ENCODE peak calls at places on chromosomes 7 and 10, in eight cellular contexts. I is M059J; N is NCI-H2081; D is T-helper 1 cell; M is stimulated activated CD4-positive, alpha-beta T cell treated with anti-CD3 and anti-CD28 coated beads, Interleukin-1b, Interleukin-23, amount 100 ng/mL, for 1 hour; O is activated CD4-positive, alpha-beta T cell treated with anti-CD3 and anti-CD28 coated beads, Interleukin-2, amount 50 U/mL, for 1 hour; L is AML-193; A is mucosa of descending colon. W is an unnamed sample.

GRCh38 chr10:11176746-11177145 is 159.1 kb downstream of the CELF2 start:
- DNase-seq in I (no peak), N (no peak), D (peak; percentile 90), M (no peak), O (no peak), L (peak; percentile 78), A (no peak), W (no peak)

GRCh38 chr7:142811154-142811737 is 40.5 kb downstream of the PRSS2 start:
- DNase-seq in I (peak; percentile 63), N (peak; percentile 68), D (peak; percentile 78), M (no peak), O (no peak), L (peak; percentile 63), A (no peak), W (peak; percentile 31)

GRCh38 chr10:132252412-132252811 is 55.3 kb downstream of the STK32C start:
- DNase-seq in I (no peak), N (no peak), D (no peak), M (no peak), O (no peak), L (no peak), A (no peak), W (no peak)

GRCh38 chr10:100654835-100655759 is 90.3 kb upstream of the PAX2 start:
- DNase-seq in I (no peak), N (no peak), D (peak; percentile 20), M (no peak), O (peak; percentile 10), L (no peak), A (no peak), W (no peak)

GRCh38 chr10:78749898-78750297 is 318.9 kb upstream of the ZMIZ1 start:
- DNase-seq in I (no peak), N (no peak), D (no peak), M (no peak), O (no peak), L (no peak), A (no peak), W (no peak)

GRCh38 chr10:25261571-25261970 is 86.8 kb downstream of the GPR158 start:
- DNase-seq in I (no peak), N (peak; percentile 57), D (no peak), M (no peak), O (no peak), L (no peak), A (no peak), W (no peak)

GRCh38 chr10:4004990-4005389 is 220.0 kb upstream of the KLF6 start:
- DNase-seq in I (no peak), N (no peak), D (no peak), M (no peak), O (no peak), L (no peak), A (no peak), W (no peak)

GRCh38 chr7:50156163-50156562 is 63.1 kb upstream of the ZPBP start:
- DNase-seq in I (no peak), N (no peak), D (no peak), M (no peak), O (no peak), L (no peak), A (no peak), W (no peak)

GRCh38 chr10:128078136-128078969 is 47.9 kb downstream of the MKI67 start:
- DNase-seq in I (peak; percentile 30), N (no peak), D (no peak), M (no peak), O (peak; percentile 36), L (peak; percentile 13), A (peak; percentile 69), W (no peak)

GRCh38 chr10:63157845-63158624 is 24.9 kb downstream of the NRBF2 start:
- DNase-seq in I (peak; percentile 85), N (peak; percentile 64), D (peak; percentile 78), M (no peak), O (no peak), L (peak; percentile 66), A (no peak), W (peak; percentile 69)

GRCh38 chr10:48551796-48552591 is 52.9 kb downstream of the ARHGAP22 start:
- DNase-seq in I (peak; percentile 51), N (peak; percentile 13), D (peak; percentile 5), M (no peak), O (no peak), L (peak; percentile 58), A (no peak), W (peak; percentile 11)

GRCh38 chr7:115410972-115411686 is 489.2 kb downstream of the MDFIC start:
- DNase-seq in I (no peak), N (no peak), D (no peak), M (no peak), O (no peak), L (peak; percentile 96), A (no peak), W (no peak)

GRCh38 chr10:88089498-88089897 is 226.1 kb downstream of the PTEN start:
- DNase-seq in I (no peak), N (peak; percentile 89), D (no peak), M (no peak), O (no peak), L (no peak), A (no peak), W (no peak)

GRCh38 chr7:75066521-75066920 is 7.1 kb downstream of the RCC1L start:
- DNase-seq in I (no peak), N (no peak), D (no peak), M (no peak), O (no peak), L (no peak), A (no peak), W (no peak)

GRCh38 chr7:8125680-8126444 is 136.1 kb downstream of the ICA1 start:
- DNase-seq in I (no peak), N (no peak), D (peak; percentile 94), M (peak; percentile 35), O (peak; percentile 74), L (peak; percentile 73), A (peak; percentile 48), W (peak; percentile 26)

GRCh38 chr7:157125376-157126223 is 13.1 kb upstream of the UBE3C start:
- DNase-seq in I (no peak), N (no peak), D (no peak), M (no peak), O (no peak), L (no peak), A (no peak), W (no peak)

GRCh38 chr10:13684252-13684791 is 97.6 kb downstream of the PRPF18 start:
- DNase-seq in I (no peak), N (no peak), D (no peak), M (no peak), O (no peak), L (no peak), A (peak; percentile 44), W (peak; percentile 55)

GRCh38 chr7:43248961-43249807 is 136.7 kb downstream of the HECW1 start:
- DNase-seq in I (peak; percentile 89), N (no peak), D (no peak), M (no peak), O (no peak), L (no peak), A (peak; percentile 73), W (no peak)

GRCh38 chr7:1033546-1034145 is 10.7 kb upstream of the GPR146 start:
- DNase-seq in I (no peak), N (no peak), D (peak; percentile 25), M (no peak), O (peak; percentile 23), L (no peak), A (no peak), W (no peak)

GRCh38 chr10:86747796-86748581 is 8.4 kb upstream of the BMPR1A start:
- DNase-seq in I (no peak), N (no peak), D (no peak), M (no peak), O (no peak), L (no peak), A (no peak), W (no peak)

GRCh38 chr10:26440091-26440445 is 1.9 kb downstream of the APBB1IP start:
- DNase-seq in I (no peak), N (no peak), D (no peak), M (no peak), O (no peak), L (no peak), A (no peak), W (no peak)

GRCh38 chr10:133203652-133204195 is 26.3 kb upstream of the UTF1 start:
- DNase-seq in I (no peak), N (no peak), D (no peak), M (no peak), O (no peak), L (no peak), A (no peak), W (no peak)

GRCh38 chr7:54813398-54813797 is 54.4 kb upstream of the SEC61G start:
- DNase-seq in I (no peak), N (no peak), D (no peak), M (no peak), O (no peak), L (no peak), A (no peak), W (peak; percentile 32)

GRCh38 chr10:124650820-124651401 is 93.3 kb downstream of the FAM53B start:
- DNase-seq in I (no peak), N (no peak), D (peak; percentile 77), M (no peak), O (peak; percentile 61), L (no peak), A (peak; percentile 50), W (no peak)

GRCh38 chr10:31304261-31304970 is 14.6 kb upstream of the ZEB1 start:
- DNase-seq in I (peak; percentile 19), N (no peak), D (no peak), M (no peak), O (no peak), L (no peak), A (no peak), W (no peak)

GRCh38 chr7:96561892-96562291 is 147.8 kb downstream of the SEM1 start:
- DNase-seq in I (no peak), N (no peak), D (no peak), M (no peak), O (no peak), L (no peak), A (no peak), W (no peak)

GRCh38 chr10:113958631-113959382 is 84.9 kb upstream of the ADRB1 start:
- DNase-seq in I (peak; percentile 96), N (peak; percentile 27), D (no peak), M (no peak), O (no peak), L (no peak), A (peak; percentile 69), W (peak; percentile 86)

GRCh38 chr7:103148131-103148993 is 537 bp downstream of the NAPEPLD start:
- DNase-seq in I (no peak), N (no peak), D (peak; percentile 3), M (no peak), O (no peak), L (no peak), A (no peak), W (peak; percentile 17)

GRCh38 chr10:125023269-125023668 is 81.3 kb downstream of the ZRANB1 start:
- DNase-seq in I (no peak), N (peak; percentile 54), D (no peak), M (no peak), O (no peak), L (no peak), A (no peak), W (no peak)

GRCh38 chr10:76618641-76619040 is 1019.0 kb downstream of the KCNMA1 start:
- DNase-seq in I (no peak), N (no peak), D (no peak), M (no peak), O (no peak), L (no peak), A (no peak), W (no peak)

GRCh38 chr10:7117806-7118674 is 292.8 kb downstream of the SFMBT2 start:
- DNase-seq in I (no peak), N (no peak), D (no peak), M (no peak), O (no peak), L (no peak), A (no peak), W (no peak)

GRCh38 chr7:100153713-100154519 is 4.6 kb downstream of the TRAPPC14 start:
- DNase-seq in I (no peak), N (no peak), D (no peak), M (no peak), O (no peak), L (no peak), A (peak; percentile 81), W (no peak)

GRCh38 chr10:110706690-110707098 is 62.6 kb downstream of the RBM20 start:
- DNase-seq in I (peak; percentile 92), N (no peak), D (no peak), M (no peak), O (no peak), L (no peak), A (no peak), W (peak; percentile 68)

GRCh38 chr7:19572566-19572965 is 136.3 kb downstream of the POLR1F start:
- DNase-seq in I (no peak), N (no peak), D (no peak), M (no peak), O (no peak), L (no peak), A (no peak), W (no peak)

W was measured in mammary epithelial cell.